ENCODE peak calls at places on chromosome 20, in six cellular contexts. U, Y, S, E, M and N are unnamed samples.

GRCh38 chr20:43508604-43509040 is 1.1 kb downstream of the L3MBTL1 start:
- DNase-seq in U (no peak), Y (peak), S (no peak), E (no peak), M (no peak), N (peak)

GRCh38 chr20:37071481-37071911 is 24.3 kb downstream of the RBL1 start:
- DNase-seq in U (no peak), Y (peak), S (peak), E (no peak), M (peak), N (no peak)

GRCh38 chr20:49868538-49868937 is 46.8 kb downstream of the SPATA2 start:
- DNase-seq in U (no peak), Y (no peak), S (no peak), E (no peak), M (no peak), N (no peak)

GRCh38 chr20:3032624-3033023 is 10.8 kb upstream of the GNRH2 start:
- DNase-seq in U (no peak), Y (no peak), S (no peak), E (no peak), M (no peak), N (no peak)

GRCh38 chr20:62487-62886 is 25.0 kb upstream of the DEFB125 start:
- DNase-seq in U (no peak), Y (no peak), S (no peak), E (no peak), M (no peak), N (no peak)

GRCh38 chr20:62409935-62410741 is 3.1 kb upstream of the CABLES2 start:
- DNase-seq in U (peak), Y (peak), S (peak), E (no peak), M (peak), N (peak)

GRCh38 chr20:10798811-10799210 is 125.0 kb upstream of the JAG1 start:
- DNase-seq in U (no peak), Y (no peak), S (peak), E (peak), M (no peak), N (no peak)

GRCh38 chr20:6679086-6679485 is 88.4 kb upstream of the BMP2 start:
- DNase-seq in U (no peak), Y (no peak), S (no peak), E (no peak), M (no peak), N (no peak)

GRCh38 chr20:58081842-58082241 is 146.6 kb downstream of the ANKRD60 start:
- DNase-seq in U (no peak), Y (peak), S (peak), E (peak), M (no peak), N (no peak)